ENCODE peak calls at places on chromosomes 12 and 14, in five cellular contexts. D is left cardiac atrium, R is NCI-H69, L is uterus, E is cardiac fibroblast. Z is an unnamed sample.

GRCh38 chr12:101407054-101407437 is 526 bp downstream of the ARL1 start:
- DNase-seq in D (no peak), R (peak; percentile 71), L (no peak), E (no peak), Z (no peak)

GRCh38 chr14:24164591-24164991 is 3.5 kb downstream of the IRF9 start:
- DNase-seq in D (no peak), R (no peak), L (no peak), E (no peak), Z (no peak)

GRCh38 chr12:70663838-70664237 is 26.6 kb upstream of the PTPRB start:
- DNase-seq in D (no peak), R (peak; percentile 20), L (no peak), E (no peak), Z (no peak)

GRCh38 chr14:23069413-23069806 is 12.1 kb upstream of the CDH24 start:
- DNase-seq in D (no peak), R (no peak), L (no peak), E (no peak), Z (no peak)

GRCh38 chr12:95446511-95446910 is 27.4 kb upstream of the METAP2 start:
- DNase-seq in D (peak; percentile 53), R (peak; percentile 56), L (peak; percentile 37), E (peak; percentile 37), Z (no peak)

GRCh38 chr12:113113397-113113796 is 22.2 kb downstream of the RASAL1 start:
- DNase-seq in D (no peak), R (no peak), L (no peak), E (no peak), Z (no peak)

GRCh38 chr12:54160807-54161480 is 27.8 kb downstream of the SMUG1 start:
- DNase-seq in D (no peak), R (peak; percentile 95), L (no peak), E (no peak), Z (no peak)

GRCh38 chr14:65933400-65934068 is 521.0 kb downstream of the FUT8 start:
- DNase-seq in D (peak; percentile 33), R (no peak), L (peak; percentile 21), E (peak; percentile 16), Z (no peak)

GRCh38 chr14:91317381-91318313 is 73.1 kb upstream of the GPR68 start:
- DNase-seq in D (peak; percentile 89), R (peak; percentile 54), L (peak; percentile 52), E (peak; percentile 81), Z (peak; percentile 35)

GRCh38 chr12:57861967-57862366 is 15.4 kb upstream of the CTDSP2 start:
- DNase-seq in D (no peak), R (no peak), L (no peak), E (no peak), Z (no peak)

GRCh38 chr12:1369942-1370620 is 224.3 kb downstream of the FBXL14 start:
- DNase-seq in D (no peak), R (no peak), L (no peak), E (no peak), Z (no peak)

GRCh38 chr12:116066381-116067230 is 210.9 kb downstream of the MED13L start:
- DNase-seq in D (peak; percentile 42), R (peak; percentile 61), L (no peak), E (peak; percentile 57), Z (peak; percentile 46)

GRCh38 chr14:26872510-26872909 is 274.7 kb upstream of the NOVA1 start:
- DNase-seq in D (peak; percentile 20), R (peak; percentile 32), L (peak; percentile 59), E (peak; percentile 95), Z (no peak)

GRCh38 chr12:8907513-8907912 is 6.8 kb upstream of the PHC1 start:
- DNase-seq in D (no peak), R (peak; percentile 15), L (no peak), E (no peak), Z (no peak)

GRCh38 chr14:44846232-44846824 is 115.4 kb downstream of the KLHL28 start:
- DNase-seq in D (no peak), R (peak; percentile 67), L (no peak), E (peak; percentile 67), Z (peak; percentile 49)

GRCh38 chr14:105817971-105818711 is 291.8 kb downstream of the TMEM121 start:
- DNase-seq in D (no peak), R (no peak), L (no peak), E (no peak), Z (no peak)

GRCh38 chr12:46825526-46826414 is at the start of gene SLC38A4:
- DNase-seq in D (peak; percentile 26), R (peak; percentile 17), L (peak; percentile 26), E (peak; percentile 53), Z (peak; percentile 45)

GRCh38 chr14:54711812-54712211 is 144.9 kb downstream of the SAMD4A start:
- DNase-seq in D (no peak), R (no peak), L (no peak), E (no peak), Z (no peak)

GRCh38 chr12:51011960-51012359 is 14.2 kb downstream of the SLC11A2 start:
- DNase-seq in D (peak; percentile 34), R (peak; percentile 75), L (no peak), E (no peak), Z (no peak)

GRCh38 chr14:84323450-84323849 is 1206.5 kb upstream of the FLRT2 start:
- DNase-seq in D (no peak), R (no peak), L (no peak), E (no peak), Z (no peak)

GRCh38 chr14:92323031-92323915 is at the start of gene SLC24A4:
- DNase-seq in D (no peak), R (peak; percentile 57), L (no peak), E (no peak), Z (no peak)

GRCh38 chr14:36767603-36768281 is 106.1 kb downstream of the PAX9 start:
- DNase-seq in D (no peak), R (peak; percentile 99), L (no peak), E (no peak), Z (no peak)

GRCh38 chr14:64970041-64970440 is 2.1 kb downstream of the RAB15 start:
- DNase-seq in D (no peak), R (peak; percentile 26), L (no peak), E (no peak), Z (no peak)

GRCh38 chr12:125178222-125178621 is 113.0 kb downstream of the AACS start:
- DNase-seq in D (no peak), R (no peak), L (no peak), E (no peak), Z (no peak)

GRCh38 chr14:74324945-74325361 is 22.2 kb upstream of the ABCD4 start:
- DNase-seq in D (no peak), R (peak; percentile 39), L (no peak), E (peak; percentile 57), Z (peak; percentile 22)

GRCh38 chr14:24179961-24180726 is 8.3 kb downstream of the REC8 start:
- DNase-seq in D (no peak), R (peak; percentile 58), L (no peak), E (peak; percentile 70), Z (peak; percentile 43)

Z was measured in H4.